ENCODE peak calls at places on chromosomes 11 and 22, in four cellular contexts. N is left kidney; S is stimulated activated CD8-positive, alpha-beta memory T cell treated with anti-CD3 and anti-CD28 coated beads, Interleukin-12 subunit alpha, Interleukin-12 subunit beta, amount 100 ng/mL, for 4 hours; J is ELF-1. G is an unnamed sample.

GRCh38 chr22:41429232-41429945 is 17.2 kb downstream of the TOB2 start:
- DNase-seq in J (no peak), N (peak), S (no peak), G (no peak)

GRCh38 chr11:23903044-23903704 is 593.7 kb upstream of the LUZP2 start:
- DNase-seq in N (no peak), J (no peak), S (no peak), G (no peak)

GRCh38 chr11:32439488-32440210 is 4.3 kb upstream of the WT1 start:
- DNase-seq in J (peak), N (peak), S (no peak), G (no peak)

GRCh38 chr11:110850846-110851245 is 138.6 kb upstream of the ARHGAP20 start:
- DNase-seq in J (no peak), N (no peak), S (no peak), G (no peak)

GRCh38 chr11:10875430-10876021 is 17.7 kb upstream of the ZBED5 start:
- DNase-seq in N (no peak), J (no peak), S (no peak), G (no peak)

GRCh38 chr11:62665075-62665629 is at the start of the genes C11orf98 and CSKMT:
- DNase-seq in N (peak), J (peak), S (peak), G (no peak)

GRCh38 chr11:11985016-11985715 is 23.3 kb downstream of the DKK3 start:
- DNase-seq in J (peak), S (no peak), N (no peak), G (no peak)

GRCh38 chr11:123973816-123974215 is 3.8 kb downstream of the OR10S1 start:
- DNase-seq in N (peak), S (no peak), J (no peak), G (no peak)

GRCh38 chr11:14258177-14258935 is 100.6 kb downstream of the RRAS2 start:
- DNase-seq in S (no peak), J (peak), N (no peak), G (no peak)

GRCh38 chr22:39995346-39996252 is 845 bp downstream of the FAM83F start:
- DNase-seq in N (no peak), S (no peak), J (no peak), G (no peak)

GRCh38 chr11:32173435-32173834 is 82.6 kb downstream of the RCN1 start:
- DNase-seq in N (peak), S (no peak), J (peak), G (no peak)

GRCh38 chr11:33694346-33695050 is 6.1 kb downstream of the C11orf91 start:
- DNase-seq in J (no peak), S (no peak), N (no peak), G (no peak)

GRCh38 chr11:28616566-28616965 is 508.4 kb downstream of the METTL15 start:
- DNase-seq in J (no peak), S (no peak), N (no peak), G (no peak)

GRCh38 chr11:92330114-92330513 is 105.5 kb downstream of the FAT3 start:
- DNase-seq in S (no peak), N (no peak), J (no peak), G (no peak)

GRCh38 chr11:35487532-35488078 is 37.8 kb downstream of the PAMR1 start:
- DNase-seq in N (peak), S (no peak), J (peak), G (no peak)

GRCh38 chr11:114938799-114939198 is 260.5 kb downstream of the NXPE2 start:
- DNase-seq in S (no peak), J (no peak), N (no peak), G (no peak)

GRCh38 chr11:72814139-72814830 is at the start of gene ATG16L2:
- DNase-seq in S (peak), J (peak), N (peak), G (peak)

GRCh38 chr11:69320756-69321741 is 27.1 kb downstream of the MYEOV start:
- DNase-seq in S (no peak), J (no peak), N (no peak), G (no peak)

GRCh38 chr22:43439368-43440102 is 27.7 kb downstream of the MPPED1 start:
- DNase-seq in N (peak), S (no peak), J (no peak), G (no peak)

GRCh38 chr22:49303781-49304461 is 523.8 kb downstream of the BRD1 start:
- DNase-seq in J (no peak), S (no peak), N (no peak), G (no peak)

GRCh38 chr11:29019960-29020683 is 911.9 kb downstream of the METTL15 start:
- DNase-seq in S (no peak), J (peak), N (peak), G (no peak)

GRCh38 chr11:22044126-22044525 is 148.8 kb upstream of the ANO5 start:
- DNase-seq in S (no peak), J (no peak), N (no peak), G (no peak)

GRCh38 chr22:30783021-30783420 is 88.3 kb downstream of the OSBP2 start:
- DNase-seq in N (no peak), S (no peak), J (peak), G (no peak)

GRCh38 chr11:68714047-68714856 is 29.9 kb downstream of the GAL start:
- DNase-seq in N (peak), J (peak), S (no peak), G (no peak)

GRCh38 chr11:45289369-45289768 is 3.2 kb upstream of the SYT13 start:
- DNase-seq in N (no peak), J (no peak), S (no peak), G (no peak)

GRCh38 chr22:44180706-44181032 is at the start of gene PARVG:
- DNase-seq in J (no peak), S (no peak), N (no peak), G (no peak)

GRCh38 chr22:37223965-37224551 is 11.8 kb upstream of the SSTR3 start:
- DNase-seq in N (no peak), S (no peak), J (no peak), G (no peak)

GRCh38 chr11:117717485-117718314 is 79.3 kb downstream of the DSCAML1 start:
- DNase-seq in N (peak), S (no peak), J (peak), G (no peak)

GRCh38 chr11:78350101-78350645 is 67.4 kb downstream of the GAB2 start:
- DNase-seq in S (no peak), N (peak), J (peak), G (no peak)

GRCh38 chr11:92357344-92357743 is 132.7 kb downstream of the FAT3 start:
- DNase-seq in N (no peak), S (no peak), J (no peak), G (no peak)

GRCh38 chr22:49235463-49236300 is 592.0 kb downstream of the BRD1 start:
- DNase-seq in J (peak), S (no peak), N (peak), G (no peak)

G was measured in cortex of kidney.